ENCODE peak calls at places on chromosomes 6 and 20, in six cellular contexts. I is PC-3, V is HCT116, L is hepatocyte, Z is neural progenitor cell, Q is GM23338. Y is an unnamed sample.

GRCh38 chr6:80477591-80478370 is 371.3 kb downstream of the BCKDHB start:
- DNase-seq in I (no peak), V (no peak), L (peak), Q (no peak), Z (no peak), Y (no peak)

GRCh38 chr6:20217900-20218299 is 5.6 kb upstream of the MBOAT1 start:
- DNase-seq in Q (no peak), V (no peak), I (no peak), L (no peak), Z (no peak), Y (no peak)

GRCh38 chr6:167113935-167114910 is 8.7 kb upstream of the CCR6 start:
- DNase-seq in L (no peak), Z (no peak), Q (no peak), I (no peak), V (no peak), Y (no peak)

GRCh38 chr6:155543141-155543870 is 87.7 kb upstream of the NOX3 start:
- DNase-seq in I (no peak), L (no peak), V (no peak), Z (no peak), Q (no peak), Y (no peak)

GRCh38 chr6:111583221-111583620 is 22.5 kb downstream of the TRAF3IP2 start:
- DNase-seq in Q (no peak), Z (no peak), L (no peak), V (no peak), I (no peak), Y (no peak)

GRCh38 chr20:10306440-10307358 is 88.1 kb downstream of the SNAP25 start:
- DNase-seq in V (no peak), L (no peak), I (peak), Z (no peak), Q (no peak), Y (no peak)

GRCh38 chr6:73699656-73700055 is 3.7 kb downstream of the CD109 start:
- DNase-seq in V (no peak), L (no peak), I (no peak), Q (no peak), Z (no peak), Y (no peak)

GRCh38 chr6:109869398-109870165 is 108.5 kb upstream of the GPR6 start:
- DNase-seq in I (no peak), L (peak), Q (no peak), V (no peak), Z (no peak), Y (no peak)

GRCh38 chr6:127031511-127031910 is 87.0 kb upstream of the RSPO3 start:
- DNase-seq in Q (no peak), Z (no peak), I (no peak), L (no peak), V (no peak), Y (no peak)

GRCh38 chr6:37741757-37742400 is 44.2 kb upstream of the MDGA1 start:
- DNase-seq in Q (peak), I (no peak), Z (peak), V (no peak), L (peak), Y (no peak)

GRCh38 chr6:157867981-157868380 is 44.9 kb downstream of the SNX9 start:
- DNase-seq in L (no peak), I (no peak), Z (no peak), Q (no peak), V (no peak), Y (no peak)

GRCh38 chr6:144845181-144845580 is 560.0 kb downstream of the UTRN start:
- DNase-seq in I (no peak), Z (no peak), L (no peak), V (no peak), Q (no peak), Y (no peak)

GRCh38 chr6:42889815-42890214 is 10.4 kb downstream of the RPL7L1 start:
- DNase-seq in I (peak), Q (peak), V (no peak), L (no peak), Z (peak), Y (peak)

GRCh38 chr6:62393608-62394007 is 107.6 kb upstream of the KHDRBS2 start:
- DNase-seq in Q (peak), L (no peak), I (no peak), Z (peak), V (no peak), Y (peak)

GRCh38 chr6:161186173-161186769 is 87.6 kb downstream of the AGPAT4 start:
- DNase-seq in V (peak), Q (no peak), L (no peak), Z (no peak), I (peak), Y (no peak)

GRCh38 chr6:7974932-7975763 is 64.6 kb upstream of the TXNDC5 start:
- DNase-seq in L (peak), I (peak), Z (no peak), Q (no peak), V (peak), Y (no peak)

GRCh38 chr20:45394221-45395113 is 13.6 kb upstream of the DBNDD2 start:
- DNase-seq in Z (no peak), Q (no peak), L (no peak), I (no peak), V (no peak), Y (no peak)

GRCh38 chr6:157239148-157239547 is 84.2 kb downstream of the TMEM242 start:
- DNase-seq in V (no peak), I (no peak), Q (no peak), Z (no peak), L (no peak), Y (no peak)

GRCh38 chr6:36455486-36456027 is 12.8 kb downstream of the KCTD20 start:
- DNase-seq in I (peak), Q (no peak), Z (no peak), V (no peak), L (peak), Y (no peak)

GRCh38 chr6:118565317-118565960 is 17.3 kb downstream of the PLN start:
- DNase-seq in Q (peak), Z (no peak), L (peak), V (peak), I (peak), Y (peak)
- TF ChIP-seq EZH2phosphoT487 in Q (no peak), Z (no peak), L (no peak), V (no peak), I (no peak), Y (no peak)

GRCh38 chr6:49549691-49550412 is 616 bp upstream of the C6orf141 start:
- DNase-seq in Q (peak), V (no peak), Z (peak), L (no peak), I (no peak), Y (no peak)
- H3K4me3 ChIP-seq in Q (peak), V (peak), Z (peak), L (peak), I (peak), Y (peak)

GRCh38 chr6:140138311-140138994 is 764.0 kb upstream of the CITED2 start:
- DNase-seq in Q (no peak), V (no peak), L (no peak), Z (peak), I (no peak), Y (no peak)
- TF ChIP-seq CTCF in Q (no peak), V (no peak), L (no peak), Z (no peak), I (no peak), Y (no peak)

GRCh38 chr6:101776919-101777350 is 383.4 kb downstream of the GRIK2 start:
- DNase-seq in L (no peak), V (no peak), Z (peak), I (no peak), Q (no peak), Y (no peak)
- TF ChIP-seq EZH2phosphoT487 in L (no peak), V (no peak), Z (no peak), I (no peak), Q (no peak), Y (no peak)

DNA sequence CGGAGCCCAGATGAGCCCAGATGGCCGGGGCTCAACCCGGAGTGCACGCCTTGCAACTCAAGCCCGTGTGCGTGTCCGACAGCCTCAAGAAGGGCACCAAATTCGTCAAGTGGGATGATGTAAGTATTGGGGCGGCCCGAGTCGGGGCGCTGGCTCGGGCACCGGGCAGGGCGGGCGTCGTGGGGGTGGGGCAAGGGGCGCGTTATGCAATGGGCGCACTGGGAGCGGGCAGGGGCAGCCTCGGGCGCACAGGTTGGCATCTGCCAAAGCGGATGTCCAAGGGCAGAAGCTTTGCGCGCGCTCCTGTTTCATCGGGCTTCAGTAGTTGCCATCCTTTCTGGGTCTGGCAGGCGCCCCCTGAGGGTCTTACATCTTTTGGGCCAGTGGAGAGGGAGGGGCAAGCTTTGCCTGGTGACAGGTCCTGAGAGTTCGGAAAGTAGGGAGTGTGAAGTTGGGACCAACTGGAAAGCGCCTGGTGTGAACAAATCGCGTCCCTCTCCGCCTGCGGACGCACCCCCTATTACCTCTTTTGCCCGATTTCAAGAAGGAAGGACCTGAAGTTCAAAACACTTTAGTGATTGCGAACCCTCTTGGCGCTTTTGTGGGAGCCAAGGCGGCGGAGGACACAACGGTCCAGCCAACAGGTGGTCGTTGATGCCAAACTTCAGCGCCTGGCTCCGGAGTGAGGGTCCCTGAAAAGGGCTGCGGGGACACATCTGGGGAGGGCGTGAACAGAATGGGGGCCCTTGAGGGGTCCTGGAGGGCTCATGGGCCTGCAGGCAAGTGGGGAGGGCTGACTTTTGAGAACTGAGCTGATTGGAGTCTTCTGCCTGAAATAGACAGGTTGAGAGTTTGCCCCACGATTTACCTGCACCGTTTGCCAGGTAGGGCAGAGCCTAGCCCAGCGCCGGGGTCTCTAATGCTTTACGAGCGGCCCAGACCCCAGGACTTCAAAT is 844 bp downstream of the PLCB1 start:
- DNase-seq in I (no peak), V (no peak), Z (peak), L (peak), Q (peak), Y (no peak)
- H3K4me3 ChIP-seq in I (peak), V (no peak), Z (peak), L (peak), Q (peak), Y (peak)